ENCODE peak calls at places on chromosomes 2 and 18, in eight cellular contexts. P is A549, C is tibial artery, V is stomach, G is epithelial cell of esophagus, T is AG10803, W is cardiac fibroblast, L is OCI-LY7. E is an unnamed sample.
A peak's percentile ranks its signal among the peaks of the same experiment; 100 is the strongest.

GRCh38 chr2:127661949-127662510 is 13.3 kb downstream of the LIMS2 start:
- DNase-seq in P (no peak), C (peak; percentile 37), V (no peak), G (no peak), T (peak; percentile 34), W (peak; percentile 24), L (no peak), E (no peak)

GRCh38 chr2:189821953-189822748 is 37.9 kb downstream of the PMS1 start:
- DNase-seq in P (peak; percentile 13), C (no peak), V (no peak), G (peak; percentile 4), T (peak; percentile 70), W (peak; percentile 77), L (no peak), E (peak; percentile 34)

GRCh38 chr2:135709992-135710391 is 31.7 kb upstream of the UBXN4 start:
- DNase-seq in P (peak; percentile 31), C (peak; percentile 42), V (peak; percentile 67), G (peak; percentile 40), T (peak; percentile 25), W (peak; percentile 59), L (peak; percentile 61), E (peak; percentile 71)

GRCh38 chr2:85935746-85936208 is 47.0 kb upstream of the ST3GAL5 start:
- DNase-seq in P (peak; percentile 99), C (no peak), V (no peak), G (peak; percentile 62), T (peak; percentile 72), W (peak; percentile 71), L (no peak), E (peak; percentile 39)

GRCh38 chr2:207083361-207084080 is 82.2 kb downstream of the KLF7 start:
- DNase-seq in P (no peak), C (no peak), V (no peak), G (no peak), T (no peak), W (peak; percentile 57), L (no peak), E (no peak)

GRCh38 chr2:205682239-205683021 is at the start of gene NRP2:
- DNase-seq in P (peak; percentile 86), C (peak; percentile 84), V (peak; percentile 84), G (peak; percentile 90), T (peak; percentile 84), W (peak; percentile 85), L (peak; percentile 77), E (peak; percentile 91)

GRCh38 chr18:57148263-57148662 is 1.4 kb downstream of the BOD1L2 start:
- DNase-seq in P (no peak), C (no peak), V (no peak), G (no peak), T (no peak), W (no peak), L (no peak), E (no peak)

GRCh38 chr2:42125887-42126594 is 43.1 kb upstream of the EML4 start:
- DNase-seq in P (no peak), C (no peak), V (no peak), G (no peak), T (peak; percentile 74), W (peak; percentile 63), L (no peak), E (no peak)

GRCh38 chr2:112493858-112494648 is 12.1 kb downstream of the TTL start:
- DNase-seq in P (peak; percentile 75), C (no peak), V (no peak), G (peak; percentile 89), T (peak; percentile 78), W (peak; percentile 56), L (no peak), E (peak; percentile 84)

GRCh38 chr2:26068602-26069298 is 34.9 kb downstream of the RAB10 start:
- DNase-seq in P (peak; percentile 81), C (no peak), V (no peak), G (peak; percentile 90), T (peak; percentile 82), W (peak; percentile 82), L (peak; percentile 45), E (peak; percentile 78)

GRCh38 chr2:45006942-45007287 is 2.3 kb downstream of the SIX2 start:
- DNase-seq in P (no peak), C (no peak), V (no peak), G (no peak), T (no peak), W (no peak), L (no peak), E (no peak)

GRCh38 chr2:187136646-187137045 is 287.7 kb upstream of the ZSWIM2 start:
- DNase-seq in P (no peak), C (no peak), V (no peak), G (no peak), T (no peak), W (peak; percentile 56), L (no peak), E (no peak)

GRCh38 chr2:42957109-42958035 is 165.0 kb upstream of the HAAO start:
- DNase-seq in P (no peak), C (no peak), V (no peak), G (peak; percentile 77), T (peak; percentile 58), W (no peak), L (no peak), E (peak; percentile 54)

GRCh38 chr18:73835656-73836055 is 312.0 kb downstream of the FBXO15 start:
- DNase-seq in P (no peak), C (no peak), V (no peak), G (peak; percentile 14), T (peak; percentile 9), W (no peak), L (no peak), E (peak; percentile 49)

GRCh38 chr18:6681331-6681875 is 48.1 kb upstream of the ARHGAP28 start:
- DNase-seq in P (no peak), C (no peak), V (no peak), G (no peak), T (no peak), W (no peak), L (no peak), E (no peak)

GRCh38 chr18:6679201-6679600 is 50.3 kb upstream of the ARHGAP28 start:
- DNase-seq in P (no peak), C (no peak), V (no peak), G (no peak), T (no peak), W (no peak), L (no peak), E (no peak)

GRCh38 chr18:6677086-6677485 is 52.4 kb upstream of the ARHGAP28 start:
- DNase-seq in P (no peak), C (no peak), V (no peak), G (no peak), T (no peak), W (no peak), L (no peak), E (no peak)

GRCh38 chr18:6683112-6683876 is 46.2 kb upstream of the ARHGAP28 start:
- DNase-seq in P (no peak), C (no peak), V (peak; percentile 51), G (no peak), T (no peak), W (no peak), L (no peak), E (no peak)

DNA sequence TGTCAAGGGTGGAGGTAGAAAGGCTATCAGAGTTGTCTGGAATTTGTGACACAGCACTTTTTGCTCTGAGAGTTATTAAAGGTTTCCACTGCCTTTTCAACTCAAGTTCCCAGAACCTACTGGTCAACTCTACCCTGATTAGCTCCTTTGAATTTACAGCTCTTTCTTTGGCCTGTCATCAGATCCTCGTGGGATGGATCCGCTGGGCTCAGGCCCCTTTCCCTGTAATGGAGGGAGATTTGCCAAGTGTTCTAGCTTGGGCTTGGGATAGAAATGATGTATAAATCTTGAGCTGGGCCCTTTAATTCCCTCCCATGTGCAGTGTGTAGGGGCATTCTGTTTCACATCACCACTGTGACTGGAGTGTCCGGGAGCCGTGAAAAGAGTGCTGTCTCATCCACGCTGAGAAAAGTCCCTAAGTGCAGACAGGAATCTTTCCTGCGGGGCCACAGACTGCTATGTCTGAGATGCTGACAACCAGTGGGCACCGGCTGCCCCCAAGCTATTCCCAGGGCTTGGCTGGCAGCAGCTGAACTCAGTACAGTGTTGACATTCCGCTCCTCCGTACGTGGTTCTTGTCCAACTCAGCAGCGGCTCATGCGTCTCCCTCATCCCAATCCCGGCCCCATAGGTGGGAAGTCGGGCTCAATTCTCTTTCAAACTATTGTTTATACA is 46.9 kb upstream of the ARHGAP28 start:
- DNase-seq in P (no peak), C (no peak), V (peak; percentile 26), G (no peak), T (no peak), W (no peak), L (no peak), E (peak; percentile 9)
- H3K4me3 ChIP-seq in P (no peak overlapping the region), C (no peak overlapping the region), V (peak overlapping the region; percentile 32), G (no peak overlapping the region), T (no peak overlapping the region), W (no peak overlapping the region), L (no peak overlapping the region), E (no peak overlapping the region)

GRCh38 chr2:106866636-106867035 is 19.3 kb downstream of the ST6GAL2 start:
- DNase-seq in P (no peak), C (no peak), V (no peak), G (no peak), T (peak; percentile 28), W (peak; percentile 35), L (no peak), E (no peak)

GRCh38 chr2:106867231-106867943 is 18.6 kb downstream of the ST6GAL2 start:
- DNase-seq in P (no peak), C (no peak), V (no peak), G (no peak), T (no peak), W (no peak), L (no peak), E (no peak)

GRCh38 chr2:106864051-106864450 is 21.9 kb downstream of the ST6GAL2 start:
- DNase-seq in P (no peak), C (no peak), V (no peak), G (no peak), T (no peak), W (no peak), L (no peak), E (no peak)

GRCh38 chr2:106859498-106859897 is 26.5 kb downstream of the ST6GAL2 start:
- DNase-seq in P (no peak), C (no peak), V (no peak), G (no peak), T (no peak), W (no peak), L (no peak), E (no peak)

GRCh38 chr2:106863387-106863786 is 22.6 kb downstream of the ST6GAL2 start:
- DNase-seq in P (peak; percentile 38), C (no peak), V (no peak), G (peak; percentile 1), T (no peak), W (no peak), L (no peak), E (peak; percentile 7)
- TF ChIP-seq CTCF in P (peak; percentile 48), C (peak; percentile 8), V (no peak), G (no peak), T (peak; percentile 33), W (no peak), L (peak; percentile 38), E (peak; percentile 31)

DNA sequence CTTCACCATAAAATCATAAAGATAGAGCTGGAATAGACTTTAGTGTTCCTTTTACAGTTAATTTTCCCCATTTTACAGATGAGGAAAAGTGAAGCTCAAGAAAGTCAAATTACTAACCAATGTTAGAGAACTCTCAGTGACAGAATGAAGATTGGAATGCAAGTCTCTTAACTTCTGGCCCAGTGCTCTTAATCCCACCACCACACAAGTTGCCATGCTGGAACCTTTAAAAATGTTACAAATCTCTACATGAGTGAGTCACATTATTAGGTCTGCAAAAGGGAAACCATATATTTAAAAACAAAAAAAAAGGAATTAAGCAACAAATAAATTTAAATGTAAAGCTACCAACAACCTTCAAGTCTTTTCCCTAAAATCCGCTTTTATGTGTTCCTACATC is 3.5 kb downstream of the NCKAP1 start:
- DNase-seq in P (no peak), C (no peak), V (no peak), G (no peak), T (peak; percentile 57), W (peak; percentile 27), L (no peak), E (no peak)
- H3K4me3 ChIP-seq in P (no peak overlapping the region), C (no peak overlapping the region), V (peak overlapping the region; percentile 65), G (no peak overlapping the region), T (no peak overlapping the region), W (no peak overlapping the region), L (no peak overlapping the region), E (no peak overlapping the region)

GRCh38 chr2:119674711-119675500 is 4.1 kb upstream of the TMEM177 start:
- DNase-seq in P (peak; percentile 23), C (no peak), V (no peak), G (no peak), T (no peak), W (no peak), L (no peak), E (no peak)
- TF ChIP-seq CTCF in P (no peak), C (no peak), V (no peak), G (no peak), T (no peak), W (no peak), L (no peak), E (no peak)